ENCODE peak calls at places on chromosomes 16 and 17, in four cellular contexts. N, X, D and O are unnamed samples.
A peak's percentile ranks its signal among the peaks of the same experiment; 100 is the strongest.

GRCh38 chr16:23466162-23466885 is 13.3 kb upstream of the COG7 start:
- DNase-seq in N (peak; percentile 12), X (peak; percentile 83), D (peak; percentile 96), O (no peak)

GRCh38 chr17:27332052-27332403 is 38.1 kb downstream of the WSB1 start:
- DNase-seq in N (no peak), X (no peak), D (no peak), O (no peak)

GRCh38 chr16:50102046-50102756 is 36.4 kb downstream of the HEATR3 start:
- DNase-seq in N (peak; percentile 10), X (peak; percentile 83), D (peak; percentile 86), O (no peak)

GRCh38 chr17:5902671-5903070 is 167.5 kb upstream of the WSCD1 start:
- DNase-seq in N (no peak), X (no peak), D (no peak), O (no peak)

GRCh38 chr17:6753006-6753445 is 2.8 kb upstream of the XAF1 start:
- DNase-seq in N (peak; percentile 94), X (peak; percentile 94), D (peak; percentile 77), O (peak; percentile 44)

GRCh38 chr17:17467720-17468119 is 9.1 kb upstream of the MED9 start:
- DNase-seq in N (no peak), X (peak; percentile 16), D (peak; percentile 8), O (no peak)

GRCh38 chr17:66684256-66684655 is 150.7 kb upstream of the CACNG5 start:
- DNase-seq in N (no peak), X (peak; percentile 37), D (peak; percentile 32), O (no peak)

GRCh38 chr16:27029525-27029924 is 37.2 kb upstream of the C16orf82 start:
- DNase-seq in N (no peak), X (no peak), D (no peak), O (no peak)

GRCh38 chr17:35087731-35088646 is 24.5 kb upstream of the RFFL start:
- DNase-seq in N (peak; percentile 54), X (peak; percentile 42), D (peak; percentile 42), O (no peak)

GRCh38 chr17:17403899-17404576 is 72.8 kb upstream of the MED9 start:
- DNase-seq in N (no peak), X (no peak), D (no peak), O (no peak)

GRCh38 chr17:42311240-42312034 is 23.1 kb downstream of the STAT5A start:
- DNase-seq in N (peak; percentile 98), X (peak; percentile 72), D (peak; percentile 94), O (peak; percentile 80)

GRCh38 chr16:12677472-12677871 is 126.2 kb downstream of the CPPED1 start:
- DNase-seq in N (no peak), X (no peak), D (no peak), O (no peak)

GRCh38 chr17:6254036-6254435 is 180.9 kb downstream of the AIPL1 start:
- DNase-seq in N (no peak), X (peak; percentile 41), D (no peak), O (no peak)

GRCh38 chr17:81429353-81429774 is 34.1 kb downstream of the BAHCC1 start:
- DNase-seq in N (peak; percentile 87), X (peak; percentile 64), D (peak; percentile 67), O (no peak)

GRCh38 chr16:85517780-85518179 is 95.3 kb upstream of the GSE1 start:
- DNase-seq in N (no peak), X (no peak), D (no peak), O (no peak)

GRCh38 chr16:11615756-11616447 is 29.2 kb upstream of the LITAF start:
- DNase-seq in N (no peak), X (peak; percentile 54), D (peak; percentile 41), O (peak; percentile 87)

GRCh38 chr17:45893725-45894021 is 681 bp upstream of the MAPT start:
- DNase-seq in N (no peak), X (no peak), D (no peak), O (no peak)

GRCh38 chr17:9924735-9925191 is 19.7 kb upstream of the RCVRN start:
- DNase-seq in N (peak; percentile 83), X (peak; percentile 53), D (peak; percentile 75), O (peak; percentile 80)

GRCh38 chr17:61152898-61153297 is 246.7 kb upstream of the TBX2 start:
- DNase-seq in N (no peak), X (no peak), D (no peak), O (no peak)

GRCh38 chr17:65039349-65039988 is 17.1 kb downstream of the GNA13 start:
- DNase-seq in N (no peak), X (no peak), D (no peak), O (no peak)

GRCh38 chr17:17130077-17130844 is 75.9 kb downstream of the PLD6 start:
- DNase-seq in N (no peak), X (no peak), D (no peak), O (no peak)

GRCh38 chr16:72470541-72470940 is 298.6 kb upstream of the PMFBP1 start:
- DNase-seq in N (no peak), X (no peak), D (no peak), O (no peak)

GRCh38 chr17:2361361-2361760 is 24.1 kb downstream of the SGSM2 start:
- DNase-seq in N (no peak), X (no peak), D (no peak), O (no peak)
- H3K27me3 ChIP-seq in N (no peaks in the 10 kb centered on the region), X (no peaks in the 10 kb centered on the region), D (no peaks in the 10 kb centered on the region), O (no peaks in the 10 kb centered on the region)

GRCh38 chr16:56422896-56423441 is 2.4 kb downstream of the AMFR start:
- DNase-seq in N (no peak), X (no peak), D (no peak), O (no peak)
- H3K4me3 ChIP-seq in N (no peak overlapping the region), X (no peak overlapping the region), D (no peak overlapping the region), O (no peak overlapping the region)

GRCh38 chr17:74172700-74173099 is 30.8 kb upstream of the RPL38 start:
- DNase-seq in N (no peak), X (no peak), D (no peak), O (no peak)
- H3K27me3 ChIP-seq in N (no peaks in the 10 kb centered on the region), X (no peaks in the 10 kb centered on the region), D (no peaks in the 10 kb centered on the region), O (no peaks in the 10 kb centered on the region)

GRCh38 chr17:58680038-58680369 is 11.8 kb downstream of the TEX14 start:
- DNase-seq in N (no peak), X (no peak), D (no peak), O (no peak)

GRCh38 chr17:58677204-58677880 is 14.5 kb downstream of the TEX14 start:
- DNase-seq in N (peak; percentile 87), X (peak; percentile 51), D (peak; percentile 78), O (no peak)

GRCh38 chr17:58684003-58684402 is 7.8 kb downstream of the TEX14 start:
- DNase-seq in N (no peak), X (no peak), D (no peak), O (no peak)

DNA sequence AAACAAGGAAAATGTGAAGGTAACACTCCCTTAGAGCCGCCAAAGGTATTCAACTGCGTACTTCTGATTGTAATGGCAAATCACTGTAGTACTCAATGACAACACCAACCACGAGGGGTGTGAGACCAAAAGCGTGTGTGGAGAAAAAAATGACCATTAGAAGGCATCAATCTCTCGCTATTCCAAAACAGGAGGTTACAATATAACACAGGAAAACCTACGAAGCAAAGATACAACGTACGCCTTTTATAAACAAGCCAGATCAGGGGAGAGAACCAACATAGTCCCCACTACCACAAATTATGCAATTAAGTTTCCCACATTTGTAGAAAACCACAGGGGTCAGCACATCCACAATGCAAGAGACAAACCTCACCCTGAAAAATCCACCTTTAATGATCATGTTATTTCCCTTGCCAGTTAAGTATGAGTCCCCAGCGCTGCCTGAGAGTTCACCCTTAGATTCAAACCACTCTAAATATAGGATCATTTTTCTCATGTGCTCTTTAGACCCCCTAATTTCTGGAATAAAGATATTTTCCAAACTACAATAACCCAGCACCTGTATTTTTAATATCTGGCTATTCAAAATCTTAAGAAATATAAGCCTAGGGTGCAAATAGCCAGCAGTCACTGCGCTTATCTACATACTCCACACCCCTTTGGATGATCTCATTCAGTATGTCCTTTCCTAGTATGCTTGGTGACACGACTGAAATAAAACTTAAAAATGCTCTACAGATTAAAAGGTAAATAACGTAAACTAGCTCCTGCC is 12.4 kb downstream of the TEX14 start:
- DNase-seq in N (peak; percentile 90), X (peak; percentile 61), D (peak; percentile 52), O (no peak)
- H3K4me3 ChIP-seq in N (no peak overlapping the region), X (no peak overlapping the region), D (no peak overlapping the region), O (no peak overlapping the region)

GRCh38 chr17:50476545-50477315 is 1.9 kb upstream of the RSAD1 start:
- DNase-seq in N (no peak), X (no peak), D (no peak), O (no peak)
- H3K27me3 ChIP-seq in N (no peaks in the 10 kb centered on the region), X (peaks cover 3% of the 10 kb centered on the region), D (no peaks in the 10 kb centered on the region), O (peaks cover 7% of the 10 kb centered on the region)

DNA sequence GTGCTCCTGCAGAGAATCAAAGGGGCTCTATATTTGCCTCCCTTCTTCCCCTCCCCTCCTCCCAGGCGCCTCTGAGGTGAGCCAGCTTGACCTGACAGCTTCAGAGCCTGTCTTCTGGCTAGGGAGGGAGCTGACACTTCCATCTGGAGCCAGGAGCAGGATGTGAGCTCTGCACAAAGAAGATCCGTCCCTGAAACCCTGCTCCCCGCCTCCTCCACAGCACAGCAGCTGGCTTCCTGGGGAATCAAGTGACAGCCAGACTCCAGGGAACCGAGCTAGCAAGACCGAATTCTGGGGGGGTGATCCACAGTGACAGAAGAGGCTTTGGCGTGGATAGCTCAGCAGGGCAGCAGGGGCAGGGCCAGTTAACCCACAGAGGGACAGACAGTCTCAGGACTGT is 37.2 kb downstream of the CCDC182 start:
- DNase-seq in N (peak; percentile 12), X (peak; percentile 4), D (peak; percentile 10), O (peak; percentile 66)
- H3K4me3 ChIP-seq in N (no peak overlapping the region), X (no peak overlapping the region), D (no peak overlapping the region), O (peak overlapping the region; percentile 18)